ENCODE peak calls at places on chromosome 10, in five cellular contexts. M is AG09309; O is AG04450; E is cardiac fibroblast; K is CD4-positive, alpha-beta T cell. V is an unnamed sample.
A peak's percentile ranks its signal among the peaks of the same experiment; 100 is the strongest.

GRCh38 chr10:95217476-95217875 is 23.4 kb downstream of the ACSM6 start:
- DNase-seq in M (no peak), O (no peak), E (no peak), K (no peak), V (no peak)

GRCh38 chr10:75050520-75050919 is 60.9 kb upstream of the SAMD8 start:
- DNase-seq in M (no peak), O (no peak), E (no peak), K (no peak), V (no peak)

GRCh38 chr10:624605-625334 is 64.7 kb downstream of the DIP2C start:
- DNase-seq in M (no peak), O (peak; percentile 57), E (peak; percentile 90), K (no peak), V (no peak)

GRCh38 chr10:62019685-62020361 is 118.3 kb downstream of the ARID5B start:
- DNase-seq in M (no peak), O (no peak), E (peak; percentile 50), K (no peak), V (no peak)

GRCh38 chr10:62037166-62037831 is 135.8 kb downstream of the ARID5B start:
- DNase-seq in M (no peak), O (no peak), E (peak; percentile 82), K (no peak), V (no peak)

GRCh38 chr10:70437721-70438120 is 3.8 kb downstream of the NODAL start:
- DNase-seq in M (no peak), O (no peak), E (no peak), K (no peak), V (no peak)

GRCh38 chr10:131448171-131448570 is 136.7 kb upstream of the TCERG1L start:
- DNase-seq in M (no peak), O (no peak), E (no peak), K (no peak), V (no peak)

GRCh38 chr10:3926268-3926667 is 141.3 kb upstream of the KLF6 start:
- DNase-seq in M (no peak), O (no peak), E (no peak), K (no peak), V (no peak)

GRCh38 chr10:17733620-17734019 is 18.4 kb upstream of the TMEM236 start:
- DNase-seq in M (no peak), O (no peak), E (no peak), K (no peak), V (no peak)

GRCh38 chr10:86290933-86291615 is 75.5 kb downstream of the GRID1 start:
- DNase-seq in M (no peak), O (no peak), E (no peak), K (no peak), V (no peak)

GRCh38 chr10:79604294-79604693 is 6.4 kb upstream of the SFTPA1 start:
- DNase-seq in M (no peak), O (no peak), E (no peak), K (no peak), V (no peak)

GRCh38 chr10:79608505-79609375 is 2.0 kb upstream of the SFTPA1 start:
- DNase-seq in M (no peak), O (no peak), E (peak; percentile 24), K (no peak), V (no peak)

GRCh38 chr10:79602953-79603352 is 7.8 kb upstream of the SFTPA1 start:
- DNase-seq in M (no peak), O (no peak), E (no peak), K (no peak), V (no peak)

GRCh38 chr10:79601939-79602338 is 8.8 kb upstream of the SFTPA1 start:
- DNase-seq in M (no peak), O (no peak), E (no peak), K (no peak), V (no peak)

DNA sequence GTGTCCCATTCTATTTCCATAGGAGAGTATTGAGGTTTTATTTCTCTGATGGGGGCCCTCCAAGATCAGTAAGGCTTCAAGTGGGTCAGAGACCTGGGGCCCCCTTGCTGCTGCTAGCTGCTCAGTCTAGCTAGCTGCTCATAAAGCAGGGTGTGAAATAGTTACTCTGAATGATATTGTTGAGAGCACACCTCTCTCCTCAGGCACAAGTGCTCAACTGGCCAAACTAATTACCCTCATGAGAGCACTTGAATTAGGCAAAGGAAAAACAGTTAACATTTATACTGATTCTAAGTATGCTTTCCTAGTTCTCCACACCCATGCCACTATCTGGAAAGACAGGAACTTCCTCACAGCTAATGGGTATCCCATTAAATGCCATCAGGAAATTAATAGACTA is 5.4 kb upstream of the SFTPA1 start:
- DNase-seq in M (no peak), O (no peak), E (no peak), K (no peak), V (no peak)
- TF ChIP-seq CTCF in M (no peak), O (no peak), E (no peak), K (no peak), V (no peak)

DNA sequence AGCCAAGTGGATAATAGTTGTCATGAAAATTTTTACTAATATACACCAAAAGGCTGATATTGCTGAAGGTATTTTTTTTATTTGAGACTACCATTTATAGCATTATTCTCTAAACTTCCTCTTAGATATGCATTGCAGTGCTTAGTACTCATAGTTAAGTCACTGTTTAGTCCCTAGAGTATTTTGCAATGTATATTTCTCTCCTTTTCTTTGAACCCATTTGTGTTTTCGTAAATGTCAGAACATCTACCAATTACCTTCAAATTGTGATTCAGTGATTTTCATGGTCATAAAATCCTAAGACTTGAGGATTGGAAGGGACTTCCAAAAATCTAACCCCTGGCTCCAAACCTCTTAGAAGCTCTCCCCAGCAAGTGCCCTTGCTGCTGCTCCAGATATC is 21.5 kb upstream of the CYP26C1 start:
- DNase-seq in M (no peak), O (no peak), E (no peak), K (no peak), V (no peak)
- TF ChIP-seq CTCF in M (no peak), O (no peak), E (no peak), K (no peak), V (no peak)

DNA sequence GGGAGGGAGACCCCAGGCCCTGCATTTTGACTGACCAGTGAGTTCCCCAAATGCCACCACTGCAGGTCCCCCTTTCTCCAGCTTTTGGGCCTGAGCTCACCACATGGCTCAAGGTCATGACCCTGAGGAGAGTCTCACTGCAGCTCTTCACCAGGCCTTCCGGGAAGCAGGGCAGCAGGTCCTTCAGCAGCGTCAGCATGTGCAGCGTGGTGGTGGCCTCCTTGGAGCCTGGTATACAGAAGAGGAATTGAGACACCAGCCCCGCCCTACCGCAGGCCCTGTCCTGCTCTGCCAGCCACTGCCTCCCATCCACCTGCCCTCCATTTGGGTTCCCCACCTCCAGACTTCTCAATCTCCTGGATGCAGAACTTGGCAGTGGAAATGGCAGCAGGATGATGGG is 13.0 kb downstream of the RRP12 start:
- DNase-seq in M (no peak), O (no peak), E (no peak), K (no peak), V (no peak)
- TF ChIP-seq CTCF in M (no peak), O (no peak), E (no peak), K (no peak), V (no peak)

GRCh38 chr10:124460144-124460543 is 1.5 kb upstream of the LHPP start:
- DNase-seq in M (no peak), O (no peak), E (no peak), K (no peak), V (no peak)

GRCh38 chr10:124462348-124462695 is 699 bp downstream of the LHPP start:
- DNase-seq in M (no peak), O (no peak), E (no peak), K (no peak), V (no peak)

GRCh38 chr10:124464028-124464751 is 2.6 kb downstream of the LHPP start:
- DNase-seq in M (no peak), O (no peak), E (no peak), K (no peak), V (no peak)

GRCh38 chr10:124459395-124459794 is 2.2 kb upstream of the LHPP start:
- DNase-seq in M (no peak), O (no peak), E (no peak), K (no peak), V (no peak)

GRCh38 chr10:124461642-124462347 is at the start of gene LHPP:
- DNase-seq in M (peak; percentile 16), O (peak; percentile 3), E (peak; percentile 79), K (peak; percentile 83), V (peak; percentile 65)
- TF ChIP-seq CTCF in M (no peak), O (no peak), E (no peak), K (peak; percentile 17), V (no peak)

GRCh38 chr10:79079074-79079397 is 10.3 kb downstream of the ZMIZ1 start:
- DNase-seq in M (no peak), O (no peak), E (peak; percentile 21), K (no peak), V (no peak)

GRCh38 chr10:79077488-79078173 is 8.9 kb downstream of the ZMIZ1 start:
- DNase-seq in M (no peak), O (no peak), E (no peak), K (no peak), V (no peak)

GRCh38 chr10:79081353-79082034 is 12.7 kb downstream of the ZMIZ1 start:
- DNase-seq in M (peak; percentile 87), O (peak; percentile 80), E (peak; percentile 62), K (no peak), V (no peak)

GRCh38 chr10:79079490-79080355 is 11.0 kb downstream of the ZMIZ1 start:
- DNase-seq in M (no peak), O (no peak), E (peak; percentile 35), K (no peak), V (no peak)

GRCh38 chr10:79078367-79079073 is 9.8 kb downstream of the ZMIZ1 start:
- DNase-seq in M (no peak), O (no peak), E (no peak), K (no peak), V (no peak)
- TF ChIP-seq CTCF in M (no peak), O (no peak), E (no peak), K (no peak), V (no peak)

DNA sequence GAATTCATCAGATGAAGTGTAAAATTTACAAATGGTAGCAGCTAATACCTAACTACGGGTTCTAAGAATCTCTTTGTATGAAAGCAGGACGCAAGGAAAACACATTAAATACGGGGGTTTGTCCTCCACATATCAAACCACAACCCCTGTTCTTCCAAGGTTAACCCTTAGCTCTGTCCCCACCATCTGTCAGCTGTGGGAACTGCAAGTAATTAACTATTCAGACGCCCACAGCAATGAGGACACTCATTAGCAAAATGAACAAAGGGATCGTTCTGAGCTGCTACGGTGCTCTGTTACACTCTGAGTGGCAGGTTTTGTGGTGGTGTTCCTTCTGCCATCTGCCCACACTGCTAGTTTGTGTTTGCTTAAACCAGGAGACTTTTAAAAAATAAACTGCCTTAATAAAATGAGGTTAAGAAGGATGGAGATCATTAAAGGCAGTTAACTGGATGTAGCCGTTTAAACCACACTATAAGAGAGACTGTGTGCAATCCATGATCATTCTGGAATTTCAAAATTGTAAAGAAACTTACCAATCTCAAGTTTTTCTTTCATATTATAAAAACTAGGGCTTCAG is 51.4 kb downstream of the C10orf67 start:
- DNase-seq in M (no peak), O (no peak), E (peak; percentile 40), K (no peak), V (no peak)
- TF ChIP-seq CTCF in M (peak; percentile 50), O (peak; percentile 61), E (peak; percentile 54), K (peak; percentile 53), V (peak; percentile 78)

DNA sequence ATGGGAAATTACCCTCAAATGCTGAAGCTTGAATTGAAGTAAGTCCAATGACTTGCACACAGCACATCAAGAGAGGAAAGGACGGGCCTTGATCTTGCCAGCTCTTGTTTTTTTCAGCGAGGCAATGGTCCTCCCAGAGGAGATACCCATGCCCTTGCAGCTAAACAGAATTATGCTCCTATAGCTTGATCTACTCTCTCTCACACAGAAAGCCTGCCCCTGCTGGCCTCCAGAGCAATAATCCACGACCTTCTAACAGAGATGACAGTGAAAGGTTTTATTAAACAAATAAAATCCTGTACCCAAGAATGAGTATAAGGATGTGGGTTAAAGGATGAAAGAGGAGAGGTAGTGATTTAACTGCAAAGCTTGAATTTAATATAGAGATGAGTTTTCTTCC is 268.0 kb downstream of the ADRA2A start:
- DNase-seq in M (no peak), O (no peak), E (no peak), K (no peak), V (no peak)
- TF ChIP-seq CTCF in M (no peak), O (no peak), E (no peak), K (no peak), V (peak; percentile 18)